ENCODE peak calls at places on chromosomes 6 and 20, in five cellular contexts. K is M059J; E is stimulated activated CD4-positive, alpha-beta T cell treated with anti-CD3 and anti-CD28 coated beads, Interleukin-1b, Interleukin-23, amount 100 ng/mL, for 1 hour; C is activated T-helper 1 cell treated with anti-CD3 and anti-CD28 coated beads, Interleukin-12 subunit alpha, Interleukin-12 subunit beta, Interleukin-2, Interleukin-4 antibody, amounts not matched to agents 30 ng/mL and 10 ng/mL and 1 ng/mL, durations not matched to agents 14 hours and 24 hours and 36 hours; N is left cardiac atrium. A is an unnamed sample.

GRCh38 chr6:155311076-155311475 is 3.2 kb downstream of the TFB1M start:
- DNase-seq in K (no peak), C (no peak), E (no peak), N (no peak), A (peak; percentile 84)

GRCh38 chr6:16251706-16252105 is 13.3 kb downstream of the GMPR start:
- DNase-seq in C (no peak), K (no peak), E (no peak), N (no peak), A (no peak)

GRCh38 chr20:63495771-63496403 is 3.0 kb downstream of the EEF1A2 start:
- DNase-seq in N (peak; percentile 75), E (peak; percentile 69), C (peak; percentile 54), K (no peak), A (peak; percentile 66)

GRCh38 chr6:13445005-13445743 is 42.2 kb downstream of the GFOD1 start:
- DNase-seq in N (peak; percentile 73), E (no peak), K (no peak), C (no peak), A (peak; percentile 86)

GRCh38 chr6:170232186-170233002 is 58.5 kb downstream of the DLL1 start:
- DNase-seq in C (no peak), E (no peak), N (no peak), K (peak; percentile 40), A (no peak)

GRCh38 chr20:52890130-52890529 is 82.0 kb upstream of the TSHZ2 start:
- DNase-seq in C (no peak), E (no peak), N (no peak), K (no peak), A (no peak)

GRCh38 chr20:58229198-58229802 is 847 bp upstream of the ANKRD60 start:
- DNase-seq in E (no peak), K (no peak), N (no peak), C (no peak), A (no peak)

GRCh38 chr20:48008850-48009535 is 223.7 kb upstream of the SULF2 start:
- DNase-seq in E (no peak), K (peak; percentile 71), C (no peak), N (no peak), A (no peak)

GRCh38 chr6:167314180-167314821 is 10.6 kb upstream of the TTLL2 start:
- DNase-seq in K (no peak), C (no peak), E (no peak), N (no peak), A (no peak)

GRCh38 chr6:24489470-24489869 is at the start of gene GPLD1:
- DNase-seq in E (no peak), N (no peak), K (no peak), C (no peak), A (no peak)

GRCh38 chr20:1669304-1669703 is 11.7 kb upstream of the SIRPG start:
- DNase-seq in N (no peak), K (peak; percentile 75), C (no peak), E (no peak), A (peak; percentile 1)

GRCh38 chr6:6820688-6821238 is 232.2 kb downstream of the LY86 start:
- DNase-seq in E (no peak), C (no peak), K (no peak), N (no peak), A (peak; percentile 19)